ENCODE peak calls at places on chromosomes 6 and 20, in ten cellular contexts. G, T, K, I, J, Z, Q, S, P and R are unnamed samples.

GRCh38 chr20:10565191-10565921 is 108.4 kb downstream of the JAG1 start:
- DNase-seq in G (no peak), T (no peak), K (no peak), I (no peak), J (peak), Z (no peak), Q (no peak), S (peak), P (no peak), R (no peak)

GRCh38 chr20:47440857-47441773 is 60.6 kb upstream of the NCOA3 start:
- DNase-seq in G (no peak), T (peak), K (no peak), I (no peak), J (no peak), Z (no peak), Q (no peak), S (no peak), P (no peak), R (no peak)

GRCh38 chr6:134667106-134667505 is 282.8 kb downstream of the ALDH8A1 start:
- DNase-seq in G (no peak), T (no peak), K (no peak), I (no peak), J (no peak), Z (no peak), Q (no peak), S (no peak), P (no peak), R (no peak)

GRCh38 chr6:19478992-19479391 is 358.2 kb upstream of the ID4 start:
- DNase-seq in G (no peak), T (peak), K (no peak), I (no peak), J (peak), Z (no peak), Q (no peak), S (peak), P (no peak), R (no peak)

GRCh38 chr20:53547664-53548239 is 45.9 kb downstream of the ZNF217 start:
- DNase-seq in G (no peak), T (peak), K (no peak), I (no peak), J (peak), Z (peak), Q (peak), S (peak), P (peak), R (peak)

GRCh38 chr6:155782320-155782730 is 326.7 kb upstream of the NOX3 start:
- DNase-seq in G (no peak), T (peak), K (no peak), I (no peak), J (peak), Z (peak), Q (no peak), S (peak), P (no peak), R (no peak)

GRCh38 chr6:141426400-141426980 is 706.2 kb upstream of the GJE1 start:
- DNase-seq in G (no peak), T (no peak), K (no peak), I (no peak), J (no peak), Z (no peak), Q (no peak), S (no peak), P (no peak), R (no peak)

GRCh38 chr20:25299801-25300200 is 51.9 kb downstream of the PYGB start:
- DNase-seq in G (no peak), T (no peak), K (no peak), I (no peak), J (no peak), Z (no peak), Q (no peak), S (no peak), P (no peak), R (no peak)

GRCh38 chr6:72579865-72580264 is 42.0 kb upstream of the KCNQ5 start:
- DNase-seq in G (no peak), T (no peak), K (no peak), I (no peak), J (no peak), Z (no peak), Q (no peak), S (no peak), P (no peak), R (no peak)

GRCh38 chr6:36633915-36634314 is 39.8 kb downstream of the SRSF3 start:
- DNase-seq in G (no peak), T (peak), K (no peak), I (no peak), J (peak), Z (no peak), Q (peak), S (no peak), P (no peak), R (peak)

GRCh38 chr20:21901470-21902275 is 196.2 kb downstream of the PAX1 start:
- DNase-seq in G (no peak), T (no peak), K (no peak), I (no peak), J (no peak), Z (no peak), Q (peak), S (no peak), P (no peak), R (no peak)

GRCh38 chr20:46520976-46521579 is 7.7 kb upstream of the ZNF334 start:
- DNase-seq in G (peak), T (peak), K (no peak), I (no peak), J (peak), Z (peak), Q (peak), S (peak), P (peak), R (peak)

GRCh38 chr6:144190593-144190992 is 40.3 kb downstream of the STX11 start:
- DNase-seq in G (no peak), T (no peak), K (no peak), I (no peak), J (peak), Z (no peak), Q (no peak), S (peak), P (no peak), R (peak)

GRCh38 chr6:36656441-36656840 is 22.1 kb upstream of the CDKN1A start:
- DNase-seq in G (no peak), T (peak), K (no peak), I (no peak), J (no peak), Z (no peak), Q (no peak), S (no peak), P (no peak), R (no peak)

GRCh38 chr6:30507849-30508843 is 18.8 kb downstream of the HLA-E start:
- DNase-seq in G (no peak), T (no peak), K (no peak), I (no peak), J (no peak), Z (no peak), Q (no peak), S (no peak), P (peak), R (no peak)

GRCh38 chr6:3264356-3264755 is 5.6 kb downstream of the PSMG4 start:
- DNase-seq in G (no peak), T (no peak), K (no peak), I (no peak), J (no peak), Z (no peak), Q (no peak), S (no peak), P (no peak), R (no peak)

GRCh38 chr20:34922654-34923381 is 32.8 kb downstream of the GSS start:
- DNase-seq in G (no peak), T (no peak), K (no peak), I (no peak), J (peak), Z (peak), Q (no peak), S (no peak), P (no peak), R (no peak)

GRCh38 chr6:155645328-155645727 is 189.7 kb upstream of the NOX3 start:
- DNase-seq in G (no peak), T (no peak), K (no peak), I (no peak), J (no peak), Z (no peak), Q (no peak), S (no peak), P (no peak), R (no peak)

GRCh38 chr20:10739575-10739974 is 65.8 kb upstream of the JAG1 start:
- DNase-seq in G (no peak), T (no peak), K (no peak), I (no peak), J (no peak), Z (no peak), Q (no peak), S (no peak), P (no peak), R (no peak)

GRCh38 chr6:166633732-166634535 is 6.9 kb upstream of the RPS6KA2 start:
- DNase-seq in G (no peak), T (no peak), K (no peak), I (no peak), J (no peak), Z (no peak), Q (no peak), S (no peak), P (no peak), R (no peak)